ENCODE peak calls at places on chromosomes 16 and 17, in six cellular contexts. G is uterus; I is NCI-H2081; H is cardiac muscle cell; J is dermis microvascular lymphatic vessel endothelial cell; B is activated CD8-positive, alpha-beta memory T cell treated with anti-CD3 and anti-CD28 coated beads, Interleukin-2, amount 10 ng/mL, durations not matched to agents 7 days and 5 days. A is an unnamed sample.

GRCh38 chr17:67492251-67492740 is 115.2 kb downstream of the PITPNC1 start:
- DNase-seq in H (no peak), J (no peak), G (no peak), B (no peak), I (no peak), A (no peak)

GRCh38 chr16:8720080-8720966 is 45.9 kb downstream of the ABAT start:
- DNase-seq in G (no peak), H (no peak), I (no peak), J (no peak), B (no peak), A (peak)

GRCh38 chr16:53775821-53776431 is 72.0 kb downstream of the FTO start:
- DNase-seq in G (peak), J (no peak), H (peak), B (no peak), I (no peak), A (no peak)

GRCh38 chr17:27489045-27489715 is 32.9 kb downstream of the KSR1 start:
- DNase-seq in G (peak), H (peak), B (no peak), I (no peak), J (no peak), A (no peak)

GRCh38 chr16:88068476-88069396 is 117.5 kb downstream of the BANP start:
- DNase-seq in I (no peak), G (no peak), B (no peak), J (no peak), H (no peak), A (no peak)

GRCh38 chr17:8109669-8110455 is 8.5 kb downstream of the ALOXE3 start:
- DNase-seq in H (peak), G (peak), I (peak), B (peak), J (no peak), A (no peak)

GRCh38 chr17:3915642-3916012 is 638 bp downstream of the P2RX1 start:
- DNase-seq in I (no peak), G (no peak), J (no peak), H (no peak), B (no peak), A (no peak)

GRCh38 chr17:45143767-45144198 is 4.5 kb upstream of the HEXIM1 start:
- DNase-seq in B (no peak), H (peak), J (no peak), I (no peak), G (peak), A (no peak)

GRCh38 chr16:6258056-6258455 is 1074.6 kb upstream of the RBFOX1 start:
- DNase-seq in G (no peak), J (no peak), I (no peak), B (no peak), H (no peak), A (no peak)

GRCh38 chr16:19001788-19002187 is 18.1 kb downstream of the TMC7 start:
- DNase-seq in G (peak), B (no peak), I (no peak), J (peak), H (peak), A (no peak)

GRCh38 chr17:29107933-29108805 is 65.2 kb downstream of the PIPOX start:
- DNase-seq in B (no peak), I (no peak), H (no peak), J (peak), G (no peak), A (no peak)

GRCh38 chr17:81298325-81298990 is 3.4 kb upstream of the SLC38A10 start:
- DNase-seq in B (no peak), H (no peak), J (no peak), I (no peak), G (no peak), A (peak)

GRCh38 chr17:10292057-10292931 is 80.5 kb downstream of the MYH13 start:
- DNase-seq in B (no peak), I (no peak), G (peak), H (peak), J (no peak), A (no peak)

GRCh38 chr17:57071991-57072944 is 12.8 kb upstream of the AKAP1 start:
- DNase-seq in I (no peak), G (no peak), H (no peak), J (no peak), B (no peak), A (no peak)

GRCh38 chr16:25093208-25094061 is 18.1 kb upstream of the LCMT1 start:
- DNase-seq in I (no peak), B (peak), G (no peak), H (no peak), J (no peak), A (no peak)

GRCh38 chr17:32944248-32945020 is 16.5 kb downstream of the TMEM98 start:
- DNase-seq in B (no peak), H (no peak), J (no peak), I (no peak), G (no peak), A (no peak)

GRCh38 chr16:56281256-56281805 is 90.0 kb downstream of the GNAO1 start:
- DNase-seq in I (peak), H (no peak), G (no peak), J (no peak), B (no peak), A (no peak)

GRCh38 chr16:4556112-4556511 is at the start of gene C16orf96:
- DNase-seq in I (no peak), J (no peak), G (no peak), H (peak), B (no peak), A (no peak)

GRCh38 chr17:62668091-62668804 is 40.8 kb downstream of the MRC2 start:
- DNase-seq in B (no peak), H (no peak), I (no peak), J (no peak), G (no peak), A (no peak)

GRCh38 chr17:2904135-2904534 is 107.9 kb downstream of the RAP1GAP2 start:
- DNase-seq in I (no peak), B (no peak), G (no peak), H (peak), J (no peak), A (peak)

GRCh38 chr17:47810200-47810821 is 11.3 kb downstream of the OSBPL7 start:
- DNase-seq in G (no peak), J (no peak), B (peak), I (no peak), H (peak), A (no peak)

GRCh38 chr17:73042809-73043685 is 49.4 kb downstream of the SLC39A11 start:
- DNase-seq in I (no peak), B (no peak), H (peak), J (peak), G (no peak), A (no peak)

GRCh38 chr17:34246436-34246835 is 8.6 kb upstream of the CCL2 start:
- DNase-seq in B (no peak), J (no peak), G (no peak), H (no peak), I (no peak), A (no peak)

GRCh38 chr17:55576237-55576998 is 65.2 kb upstream of the SMIM36 start:
- DNase-seq in G (peak), H (peak), J (no peak), I (no peak), B (no peak), A (peak)

GRCh38 chr17:3738562-3739295 is 15.0 kb downstream of the HASPIN start:
- DNase-seq in I (no peak), J (no peak), H (no peak), G (no peak), B (peak), A (no peak)

GRCh38 chr17:49969794-49970389 is 902 bp downstream of the DLX4 start:
- DNase-seq in J (no peak), G (no peak), B (no peak), I (no peak), H (no peak), A (no peak)

GRCh38 chr17:43573579-43574321 is 27.6 kb upstream of the ETV4 start:
- DNase-seq in G (no peak), J (no peak), B (no peak), I (no peak), H (no peak), A (no peak)

GRCh38 chr16:55392701-55393100 is 68.7 kb downstream of the IRX6 start:
- DNase-seq in J (no peak), G (no peak), I (no peak), B (no peak), H (no peak), A (no peak)

GRCh38 chr17:28415886-28416285 is 9.9 kb upstream of the SLC46A1 start:
- DNase-seq in J (no peak), I (no peak), H (no peak), B (no peak), G (no peak), A (no peak)

GRCh38 chr16:81601008-81601428 is 156.4 kb downstream of the CMIP start:
- DNase-seq in J (no peak), B (no peak), H (peak), G (no peak), I (no peak), A (no peak)

GRCh38 chr17:65183736-65184135 is 46.6 kb downstream of the RGS9 start:
- DNase-seq in I (no peak), B (no peak), J (no peak), G (no peak), H (peak), A (no peak)

GRCh38 chr17:30920683-30921543 is 832 bp upstream of the ADAP2 start:
- DNase-seq in H (no peak), J (no peak), B (no peak), G (no peak), I (no peak), A (peak)

GRCh38 chr17:2933606-2934005 is 129.8 kb downstream of the OR1D5 start:
- DNase-seq in B (no peak), G (no peak), J (no peak), H (no peak), I (no peak), A (no peak)

GRCh38 chr17:28335959-28336871 is 654 bp downstream of the TNFAIP1 start:
- DNase-seq in J (peak), G (peak), B (peak), H (peak), I (peak), A (peak)

GRCh38 chr16:11142261-11142630 is 113.8 kb downstream of the SOCS1 start:
- DNase-seq in G (no peak), B (no peak), H (no peak), I (no peak), J (no peak), A (no peak)

GRCh38 chr17:43699438-43699756 is 37.7 kb upstream of the MEOX1 start:
- DNase-seq in G (no peak), H (no peak), I (no peak), B (no peak), J (no peak), A (no peak)

GRCh38 chr17:16488572-16488997 is 3.4 kb downstream of the LRRC75A start:
- DNase-seq in I (no peak), H (no peak), G (no peak), B (no peak), J (no peak), A (no peak)

A was measured in DMS153.